ENCODE peak calls at places on chromosomes 3 and 15, in four cellular contexts. J is astrocyte of the spinal cord, O is foreskin fibroblast, W is fibroblast of pulmonary artery. U is an unnamed sample.

GRCh38 chr3:166498439-166498838 is 661.2 kb upstream of the BCHE start:
- DNase-seq in J (no peak), O (no peak), W (no peak), U (no peak)

GRCh38 chr3:42891042-42891441 is 14.9 kb upstream of the ZNF662 start:
- DNase-seq in J (no peak), O (no peak), W (no peak), U (no peak)

GRCh38 chr3:79538-79937 is 117.0 kb upstream of the CHL1 start:
- DNase-seq in J (no peak), O (no peak), W (no peak), U (no peak)

GRCh38 chr15:50685191-50685975 is 1.2 kb downstream of the TRPM7 start:
- DNase-seq in J (peak; percentile 19), O (peak; percentile 21), W (peak; percentile 29), U (peak; percentile 38)

GRCh38 chr15:77633134-77633912 is 611 bp upstream of the LINGO1 start:
- DNase-seq in J (peak; percentile 72), O (peak; percentile 92), W (peak; percentile 80), U (peak; percentile 72)

GRCh38 chr3:182508896-182509295 is 284.4 kb upstream of the ATP11B start:
- DNase-seq in J (no peak), O (no peak), W (no peak), U (no peak)

GRCh38 chr3:76585794-76586392 is 454.0 kb upstream of the ROBO2 start:
- DNase-seq in J (peak; percentile 11), O (peak; percentile 38), W (peak; percentile 10), U (peak; percentile 1)

GRCh38 chr3:189967254-189967865 is 153.3 kb downstream of the P3H2 start:
- DNase-seq in J (peak; percentile 66), O (peak; percentile 76), W (peak; percentile 76), U (peak; percentile 77)

GRCh38 chr15:48178612-48178931 is 477 bp upstream of the MYEF2 start:
- DNase-seq in J (no peak), O (no peak), W (no peak), U (no peak)

GRCh38 chr3:120659285-120659684 is 22.8 kb downstream of the HGD start:
- DNase-seq in J (no peak), O (no peak), W (no peak), U (no peak)

GRCh38 chr3:126511291-126511690 is 6.3 kb downstream of the UROC1 start:
- DNase-seq in J (no peak), O (no peak), W (no peak), U (no peak)

GRCh38 chr3:52053307-52054304 is 2.8 kb downstream of the DUSP7 start:
- DNase-seq in J (no peak), O (peak; percentile 79), W (peak; percentile 54), U (peak; percentile 39)

GRCh38 chr3:156360992-156361391 is 193.9 kb downstream of the SSR3 start:
- DNase-seq in J (no peak), O (no peak), W (no peak), U (no peak)

GRCh38 chr3:59056706-59057105 is 6.9 kb upstream of the CFAP20DC start:
- DNase-seq in J (no peak), O (no peak), W (peak; percentile 41), U (peak; percentile 64)

GRCh38 chr15:48244923-48245322 is 38.8 kb downstream of the SLC12A1 start:
- DNase-seq in J (no peak), O (peak; percentile 40), W (peak; percentile 65), U (peak; percentile 30)

GRCh38 chr15:27336676-27337075 is 365.7 kb downstream of the GABRG3 start:
- DNase-seq in J (peak; percentile 42), O (peak; percentile 11), W (no peak), U (no peak)

GRCh38 chr15:88912500-88912921 is 668 bp downstream of the MFGE8 start:
- DNase-seq in J (peak; percentile 41), O (peak; percentile 65), W (peak; percentile 62), U (no peak)

GRCh38 chr3:34942256-34942655 is 697.1 kb upstream of the ARPP21 start:
- DNase-seq in J (no peak), O (no peak), W (no peak), U (no peak)

GRCh38 chr15:63015618-63016017 is 26.9 kb upstream of the TPM1 start:
- DNase-seq in J (peak; percentile 69), O (peak; percentile 90), W (peak; percentile 67), U (peak; percentile 79)

GRCh38 chr15:59303136-59303535 is 69.5 kb downstream of the MYO1E start:
- DNase-seq in J (no peak), O (no peak), W (no peak), U (no peak)

GRCh38 chr3:38628835-38629234 is 20.7 kb downstream of the SCN5A start:
- DNase-seq in J (no peak), O (no peak), W (no peak), U (no peak)

GRCh38 chr3:57596495-57597239 is 477 bp downstream of the ARF4 start:
- DNase-seq in J (peak; percentile 92), O (peak; percentile 94), W (peak; percentile 93), U (peak; percentile 91)

GRCh38 chr15:64851503-64851840 is 9.8 kb downstream of the PLEKHO2 start:
- DNase-seq in J (peak; percentile 77), O (peak; percentile 91), W (peak; percentile 91), U (peak; percentile 96)

GRCh38 chr3:56855856-56856538 is 54.2 kb upstream of the ARHGEF3 start:
- DNase-seq in J (no peak), O (no peak), W (peak; percentile 42), U (peak; percentile 56)

GRCh38 chr3:85821130-85821756 is 862.5 kb downstream of the CADM2 start:
- DNase-seq in J (peak; percentile 14), O (peak; percentile 33), W (peak; percentile 1), U (no peak)

GRCh38 chr15:79071901-79072300 is 18.7 kb downstream of the RASGRF1 start:
- DNase-seq in J (no peak), O (peak; percentile 32), W (no peak), U (peak; percentile 54)

GRCh38 chr3:32467333-32468070 is 35.1 kb downstream of the CMTM6 start:
- DNase-seq in J (peak; percentile 74), O (peak; percentile 89), W (peak; percentile 74), U (peak; percentile 59)

GRCh38 chr3:186275436-186275835 is 86.6 kb downstream of the DGKG start:
- DNase-seq in J (no peak), O (no peak), W (no peak), U (no peak)

GRCh38 chr3:140717915-140718314 is 40.1 kb downstream of the TRIM42 start:
- DNase-seq in J (no peak), O (no peak), W (no peak), U (no peak)

GRCh38 chr3:3799173-3800075 is at the start of gene LRRN1:
- DNase-seq in J (peak; percentile 33), O (no peak), W (no peak), U (no peak)

GRCh38 chr3:3579658-3580057 is 219.6 kb upstream of the LRRN1 start:
- DNase-seq in J (no peak), O (no peak), W (no peak), U (no peak)

GRCh38 chr3:48402281-48402732 is 27.6 kb downstream of the PLXNB1 start:
- DNase-seq in J (peak; percentile 94), O (peak; percentile 96), W (peak; percentile 91), U (peak; percentile 95)

GRCh38 chr3:54138937-54139547 is 16.7 kb downstream of the CACNA2D3 start:
- DNase-seq in J (no peak), O (no peak), W (no peak), U (no peak)

GRCh38 chr15:85726446-85726845 is 68.3 kb downstream of the KLHL25 start:
- DNase-seq in J (no peak), O (peak; percentile 17), W (no peak), U (peak; percentile 45)

GRCh38 chr15:78671626-78672211 is 30.7 kb upstream of the CHRNB4 start:
- DNase-seq in J (no peak), O (no peak), W (no peak), U (no peak)

GRCh38 chr3:160184655-160185054 is 40.6 kb upstream of the C3orf80 start:
- DNase-seq in J (peak; percentile 36), O (no peak), W (peak; percentile 95), U (peak; percentile 99)

GRCh38 chr3:71028802-71029201 is 554.7 kb downstream of the FOXP1 start:
- DNase-seq in J (no peak), O (no peak), W (no peak), U (no peak)

GRCh38 chr3:158491968-158492367 is 79.0 kb upstream of the MLF1 start:
- DNase-seq in J (no peak), O (no peak), W (no peak), U (no peak)

GRCh38 chr3:136932978-136933812 is 24.6 kb upstream of the IL20RB start:
- DNase-seq in J (no peak), O (no peak), W (no peak), U (no peak)
- H3K4me3 ChIP-seq in J (no peak overlapping the region), O (no peak overlapping the region), W (peak overlapping the region; percentile 1), U (no peak overlapping the region)

GRCh38 chr15:91022075-91022831 is at the start of gene VPS33B:
- DNase-seq in J (peak; percentile 84), O (peak; percentile 91), W (peak; percentile 81), U (peak; percentile 82)
- TF ChIP-seq CTCF in J (no peak), O (no peak), W (no peak), U (no peak)

GRCh38 chr3:193225726-193226125 is 15.3 kb upstream of the PLAAT1 start:
- DNase-seq in J (no peak), O (no peak), W (no peak), U (no peak)
- H3K4me3 ChIP-seq in J (no peak overlapping the region), O (no peak overlapping the region), W (no peak overlapping the region), U (no peak overlapping the region)

GRCh38 chr3:123926396-123926795 is 34.6 kb downstream of the CCDC14 start:
- DNase-seq in J (no peak), O (no peak), W (no peak), U (no peak)

GRCh38 chr3:123930426-123930825 is 30.6 kb downstream of the CCDC14 start:
- DNase-seq in J (no peak), O (no peak), W (no peak), U (peak; percentile 13)

GRCh38 chr3:123934250-123934649 is 26.8 kb downstream of the CCDC14 start:
- DNase-seq in J (no peak), O (no peak), W (no peak), U (no peak)

DNA sequence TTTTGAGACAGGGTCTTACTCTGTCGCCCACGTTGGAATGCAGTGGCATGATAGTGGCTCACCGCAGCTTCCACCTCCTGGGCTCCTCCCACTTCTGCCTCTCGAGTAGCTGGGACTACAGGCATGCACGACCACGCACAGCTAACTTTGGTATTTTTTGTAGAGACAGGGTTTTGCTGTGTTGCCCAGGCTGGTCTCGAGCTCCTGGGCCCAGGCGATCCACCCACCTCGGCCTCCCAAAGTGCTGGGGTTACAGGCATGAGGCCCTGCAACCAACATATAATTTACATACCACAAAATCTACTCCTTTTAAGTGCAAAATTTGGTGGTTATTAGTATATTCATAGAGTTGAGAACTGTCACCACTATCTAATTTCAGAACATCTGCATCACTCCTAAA is 31.7 kb downstream of the CCDC14 start:
- DNase-seq in J (no peak), O (no peak), W (no peak), U (no peak)
- TF ChIP-seq CTCF in J (no peak), O (no peak), W (no peak), U (no peak)

GRCh38 chr15:83694538-83694937 is 40.6 kb downstream of the ADAMTSL3 start:
- DNase-seq in J (no peak), O (no peak), W (no peak), U (peak; percentile 30)

GRCh38 chr15:83695246-83695645 is 41.3 kb downstream of the ADAMTSL3 start:
- DNase-seq in J (no peak), O (peak; percentile 31), W (no peak), U (peak; percentile 27)

GRCh38 chr15:83695901-83696425 is 42.0 kb downstream of the ADAMTSL3 start:
- DNase-seq in J (no peak), O (no peak), W (no peak), U (no peak)

GRCh38 chr15:83694030-83694429 is 40.1 kb downstream of the ADAMTSL3 start:
- DNase-seq in J (peak; percentile 23), O (no peak), W (peak; percentile 62), U (peak; percentile 50)

GRCh38 chr15:83692820-83693581 is 39.1 kb downstream of the ADAMTSL3 start:
- DNase-seq in J (no peak), O (no peak), W (no peak), U (peak; percentile 41)
- H3K4me3 ChIP-seq in J (no peak overlapping the region), O (no peak overlapping the region), W (no peak overlapping the region), U (no peak overlapping the region)